ENCODE peak calls at places on chromosomes 5 and 9, in six cellular contexts. G is cerebellum, U is fibroblast of lung, L is pulmonary artery endothelial cell, P is iris pigment epithelial cell, W is NCI-H510A. N is an unnamed sample.
A peak's percentile ranks its signal among the peaks of the same experiment; 100 is the strongest.

GRCh38 chr9:34370970-34371880 is 5.5 kb downstream of the MYORG start:
- DNase-seq in G (no peak), U (peak; percentile 11), L (no peak), P (no peak), W (no peak), N (no peak)

GRCh38 chr5:175478384-175479124 is at the start of gene SFXN1:
- DNase-seq in G (peak; percentile 95), U (peak; percentile 70), L (no peak), P (peak; percentile 71), W (peak; percentile 65), N (peak; percentile 44)

GRCh38 chr9:2889023-2889422 is 45.1 kb upstream of the PUM3 start:
- DNase-seq in G (no peak), U (no peak), L (no peak), P (no peak), W (no peak), N (no peak)

GRCh38 chr5:62214701-62215100 is 91.3 kb upstream of the KIF2A start:
- DNase-seq in G (no peak), U (no peak), L (no peak), P (peak; percentile 34), W (no peak), N (no peak)

GRCh38 chr9:93633492-93634221 is 57.3 kb downstream of the PHF2 start:
- DNase-seq in G (no peak), U (no peak), L (no peak), P (no peak), W (no peak), N (no peak)

GRCh38 chr9:133008406-133008805 is 22.4 kb upstream of the GTF3C5 start:
- DNase-seq in G (no peak), U (no peak), L (no peak), P (no peak), W (no peak), N (no peak)

GRCh38 chr5:179699640-179700298 is 1.0 kb downstream of the CANX start:
- DNase-seq in G (no peak), U (peak; percentile 38), L (no peak), P (peak; percentile 43), W (no peak), N (peak; percentile 57)

GRCh38 chr9:115267788-115268187 is 149.8 kb upstream of the TNC start:
- DNase-seq in G (no peak), U (no peak), L (no peak), P (peak; percentile 41), W (no peak), N (no peak)

GRCh38 chr9:124697326-124698200 is 73.5 kb downstream of the NR6A1 start:
- DNase-seq in G (no peak), U (peak; percentile 41), L (no peak), P (peak; percentile 84), W (no peak), N (no peak)

GRCh38 chr9:7097785-7098420 is 340.1 kb downstream of the KDM4C start:
- DNase-seq in G (no peak), U (peak; percentile 35), L (no peak), P (peak; percentile 64), W (no peak), N (no peak)

GRCh38 chr9:27514551-27514950 is 9.5 kb upstream of the IFNK start:
- DNase-seq in G (no peak), U (no peak), L (no peak), P (no peak), W (no peak), N (no peak)

GRCh38 chr5:56814963-56815656 is at the start of gene MAP3K1:
- DNase-seq in G (peak; percentile 86), U (peak; percentile 61), L (no peak), P (peak; percentile 59), W (peak; percentile 78), N (peak; percentile 82)

GRCh38 chr5:179837076-179838011 is 16.6 kb downstream of the SQSTM1 start:
- DNase-seq in G (no peak), U (no peak), L (no peak), P (no peak), W (no peak), N (no peak)

GRCh38 chr9:93308676-93309075 is 124.7 kb downstream of the WNK2 start:
- DNase-seq in G (no peak), U (no peak), L (no peak), P (no peak), W (no peak), N (no peak)

GRCh38 chr5:75156585-75156984 is 80.1 kb downstream of the ANKRD31 start:
- DNase-seq in G (no peak), U (no peak), L (no peak), P (no peak), W (no peak), N (peak; percentile 15)

GRCh38 chr5:177491429-177491945 is 5.9 kb downstream of the PDLIM7 start:
- DNase-seq in G (no peak), U (no peak), L (no peak), P (no peak), W (no peak), N (peak; percentile 65)

GRCh38 chr9:118104385-118104784 is 400.2 kb downstream of the TLR4 start:
- DNase-seq in G (no peak), U (no peak), L (no peak), P (no peak), W (no peak), N (no peak)

GRCh38 chr9:3508531-3509374 is 17.0 kb downstream of the RFX3 start:
- DNase-seq in G (no peak), U (peak; percentile 55), L (no peak), P (peak; percentile 21), W (peak; percentile 26), N (no peak)

GRCh38 chr9:105319514-105319863 is 75.0 kb downstream of the SLC44A1 start:
- DNase-seq in G (no peak), U (no peak), L (no peak), P (no peak), W (no peak), N (peak; percentile 26)

GRCh38 chr9:22170162-22170932 is 161.2 kb upstream of the CDKN2B start:
- DNase-seq in G (no peak), U (peak; percentile 94), L (no peak), P (peak; percentile 72), W (no peak), N (peak; percentile 9)

GRCh38 chr5:65483474-65484346 is 2.0 kb upstream of the ADAMTS6 start:
- DNase-seq in G (peak; percentile 13), U (peak; percentile 90), L (no peak), P (peak; percentile 86), W (no peak), N (peak; percentile 63)

GRCh38 chr5:64742411-64742810 is 26.1 kb downstream of the SREK1IP1 start:
- DNase-seq in G (no peak), U (no peak), L (no peak), P (no peak), W (no peak), N (no peak)

GRCh38 chr9:35070823-35071813 is 1.3 kb downstream of the VCP start:
- DNase-seq in G (no peak), U (no peak), L (no peak), P (peak; percentile 59), W (no peak), N (no peak)

GRCh38 chr5:141560725-141561483 is 57.9 kb downstream of the DIAPH1 start:
- DNase-seq in G (peak; percentile 85), U (peak; percentile 99), L (peak; percentile 97), P (peak; percentile 98), W (no peak), N (peak; percentile 10)

GRCh38 chr5:109163336-109163735 is 246.4 kb downstream of the PJA2 start:
- DNase-seq in G (no peak), U (no peak), L (no peak), P (no peak), W (no peak), N (no peak)

GRCh38 chr9:99962685-99963261 is 56.3 kb downstream of the STX17 start:
- DNase-seq in G (no peak), U (no peak), L (no peak), P (peak; percentile 43), W (no peak), N (no peak)

GRCh38 chr5:78182838-78183237 is 111.7 kb downstream of the AP3B1 start:
- DNase-seq in G (no peak), U (no peak), L (no peak), P (no peak), W (no peak), N (no peak)

GRCh38 chr9:110895141-110895912 is 142.9 kb downstream of the LPAR1 start:
- DNase-seq in G (no peak), U (no peak), L (no peak), P (no peak), W (no peak), N (no peak)

GRCh38 chr5:8184455-8185063 is 315.6 kb downstream of the MTRR start:
- DNase-seq in G (no peak), U (peak; percentile 5), L (no peak), P (peak; percentile 11), W (peak; percentile 45), N (peak; percentile 20)

GRCh38 chr5:66645039-66645438 is 48.8 kb downstream of the MAST4 start:
- DNase-seq in G (no peak), U (no peak), L (no peak), P (no peak), W (no peak), N (no peak)

GRCh38 chr9:4138180-4138579 is 161.7 kb downstream of the GLIS3 start:
- DNase-seq in G (no peak), U (no peak), L (no peak), P (peak; percentile 57), W (no peak), N (no peak)

GRCh38 chr9:16275795-16276624 is 594.5 kb downstream of the BNC2 start:
- DNase-seq in G (peak; percentile 42), U (no peak), L (no peak), P (no peak), W (no peak), N (no peak)

GRCh38 chr9:5580650-5581049 is 48.3 kb upstream of the RIC1 start:
- DNase-seq in G (no peak), U (no peak), L (no peak), P (no peak), W (no peak), N (no peak)

GRCh38 chr9:13088734-13089427 is 190.6 kb downstream of the MPDZ start:
- DNase-seq in G (peak; percentile 45), U (peak; percentile 73), L (peak; percentile 32), P (peak; percentile 55), W (no peak), N (peak; percentile 36)

GRCh38 chr9:131743501-131743900 is 3.6 kb upstream of the RAPGEF1 start:
- DNase-seq in G (no peak), U (no peak), L (no peak), P (no peak), W (no peak), N (no peak)

GRCh38 chr5:39217365-39218281 is 1.7 kb downstream of the FYB1 start:
- DNase-seq in G (peak; percentile 53), U (peak; percentile 85), L (peak; percentile 47), P (peak; percentile 81), W (no peak), N (peak; percentile 70)

GRCh38 chr5:61290815-61291214 is 41.2 kb upstream of the ZSWIM6 start:
- DNase-seq in G (no peak), U (peak; percentile 80), L (peak; percentile 50), P (peak; percentile 58), W (no peak), N (peak; percentile 13)

GRCh38 chr9:137317021-137317978 is 15.2 kb upstream of the NRARP start:
- DNase-seq in G (no peak), U (no peak), L (no peak), P (no peak), W (no peak), N (no peak)

N was measured in HepG2.